ENCODE peak calls at places on chromosomes 4 and X, in five cellular contexts. One of them, this sample, is unnamed.
A peak's percentile ranks its signal among the peaks of the same experiment; 100 is the strongest.

GRCh38 chr4:177554966-177555574 is 112.8 kb upstream of the AGA start:
- DNase-seq in GM03348: peak; percentile 46
- DNase-seq in activated CD4-positive, alpha-beta T cell treated with anti-CD3 and anti-CD28 coated beads, Interleukin-2, amount 50 U/mL, for 1 hour: no peak
- DNase-seq in osteocyte: no peak
- DNase-seq in SW480: peak; percentile 8
- DNase-seq in this sample: no peak

GRCh38 chr4:8200302-8200975 is 1.3 kb downstream of the SH3TC1 start:
- DNase-seq in SW480: peak; percentile 64
- DNase-seq in GM03348: no peak
- DNase-seq in osteocyte: no peak
- DNase-seq in activated CD4-positive, alpha-beta T cell treated with anti-CD3 and anti-CD28 coated beads, Interleukin-2, amount 50 U/mL, for 1 hour: peak; percentile 56
- DNase-seq in this sample: no peak

GRCh38 chr4:181143241-181143854 is 1099.9 kb upstream of the TENM3 start:
- DNase-seq in SW480: peak; percentile 37
- DNase-seq in activated CD4-positive, alpha-beta T cell treated with anti-CD3 and anti-CD28 coated beads, Interleukin-2, amount 50 U/mL, for 1 hour: peak; percentile 66
- DNase-seq in GM03348: peak; percentile 72
- DNase-seq in osteocyte: peak; percentile 88
- DNase-seq in this sample: peak; percentile 42

GRCh38 chr4:157221426-157221894 is 932 bp downstream of the GRIA2 start:
- DNase-seq in GM03348: no peak
- DNase-seq in activated CD4-positive, alpha-beta T cell treated with anti-CD3 and anti-CD28 coated beads, Interleukin-2, amount 50 U/mL, for 1 hour: no peak
- DNase-seq in osteocyte: no peak
- DNase-seq in SW480: no peak
- DNase-seq in this sample: no peak

GRCh38 chr4:184282251-184282713 is 64.6 kb upstream of the ENPP6 start:
- DNase-seq in SW480: peak; percentile 47
- DNase-seq in osteocyte: no peak
- DNase-seq in activated CD4-positive, alpha-beta T cell treated with anti-CD3 and anti-CD28 coated beads, Interleukin-2, amount 50 U/mL, for 1 hour: peak; percentile 50
- DNase-seq in GM03348: no peak
- DNase-seq in this sample: no peak

GRCh38 chr4:112234952-112235609 is 3.5 kb downstream of the AP1AR start:
- DNase-seq in GM03348: peak; percentile 80
- DNase-seq in SW480: peak; percentile 63
- DNase-seq in activated CD4-positive, alpha-beta T cell treated with anti-CD3 and anti-CD28 coated beads, Interleukin-2, amount 50 U/mL, for 1 hour: peak; percentile 45
- DNase-seq in osteocyte: no peak
- DNase-seq in this sample: no peak

GRCh38 chrX:30659421-30659820 is 6.2 kb downstream of the GK start:
- DNase-seq in osteocyte: no peak
- DNase-seq in GM03348: peak; percentile 43
- DNase-seq in activated CD4-positive, alpha-beta T cell treated with anti-CD3 and anti-CD28 coated beads, Interleukin-2, amount 50 U/mL, for 1 hour: no peak
- DNase-seq in SW480: no peak
- DNase-seq in this sample: no peak

GRCh38 chr4:150244600-150244999 is 166.4 kb downstream of the DCLK2 start:
- DNase-seq in activated CD4-positive, alpha-beta T cell treated with anti-CD3 and anti-CD28 coated beads, Interleukin-2, amount 50 U/mL, for 1 hour: no peak
- DNase-seq in SW480: no peak
- DNase-seq in GM03348: peak; percentile 37
- DNase-seq in osteocyte: no peak
- DNase-seq in this sample: peak; percentile 50

GRCh38 chrX:48781705-48782104 is 4.7 kb upstream of the GATA1 start:
- DNase-seq in GM03348: no peak
- DNase-seq in osteocyte: no peak
- DNase-seq in activated CD4-positive, alpha-beta T cell treated with anti-CD3 and anti-CD28 coated beads, Interleukin-2, amount 50 U/mL, for 1 hour: no peak
- DNase-seq in SW480: no peak
- DNase-seq in this sample: no peak

GRCh38 chr4:76058888-76059426 is 15.6 kb upstream of the ART3 start:
- DNase-seq in activated CD4-positive, alpha-beta T cell treated with anti-CD3 and anti-CD28 coated beads, Interleukin-2, amount 50 U/mL, for 1 hour: no peak
- DNase-seq in SW480: no peak
- DNase-seq in GM03348: no peak
- DNase-seq in osteocyte: no peak
- DNase-seq in this sample: no peak

GRCh38 chrX:154749856-154750255 is 1.0 kb downstream of the GAB3 start:
- DNase-seq in GM03348: no peak
- DNase-seq in SW480: no peak
- DNase-seq in osteocyte: no peak
- DNase-seq in activated CD4-positive, alpha-beta T cell treated with anti-CD3 and anti-CD28 coated beads, Interleukin-2, amount 50 U/mL, for 1 hour: no peak
- DNase-seq in this sample: no peak

GRCh38 chr4:151967074-151967473 is 206.3 kb upstream of the GATB start:
- DNase-seq in activated CD4-positive, alpha-beta T cell treated with anti-CD3 and anti-CD28 coated beads, Interleukin-2, amount 50 U/mL, for 1 hour: no peak
- DNase-seq in SW480: no peak
- DNase-seq in osteocyte: no peak
- DNase-seq in GM03348: no peak
- DNase-seq in this sample: no peak

GRCh38 chrX:108126661-108127060 is 35.1 kb downstream of the ATG4A start:
- DNase-seq in osteocyte: no peak
- DNase-seq in activated CD4-positive, alpha-beta T cell treated with anti-CD3 and anti-CD28 coated beads, Interleukin-2, amount 50 U/mL, for 1 hour: no peak
- DNase-seq in GM03348: no peak
- DNase-seq in SW480: no peak
- DNase-seq in this sample: no peak

GRCh38 chrX:43224496-43224895 is 431.6 kb upstream of the MAOA start:
- DNase-seq in activated CD4-positive, alpha-beta T cell treated with anti-CD3 and anti-CD28 coated beads, Interleukin-2, amount 50 U/mL, for 1 hour: no peak
- DNase-seq in GM03348: no peak
- DNase-seq in osteocyte: no peak
- DNase-seq in SW480: no peak
- DNase-seq in this sample: no peak

GRCh38 chr4:61202100-61202637 is 2.0 kb downstream of the ADGRL3 start:
- DNase-seq in activated CD4-positive, alpha-beta T cell treated with anti-CD3 and anti-CD28 coated beads, Interleukin-2, amount 50 U/mL, for 1 hour: no peak
- DNase-seq in SW480: no peak
- DNase-seq in osteocyte: peak; percentile 84
- DNase-seq in GM03348: peak; percentile 18
- DNase-seq in this sample: no peak

GRCh38 chr4:76726631-76727030 is 171.3 kb downstream of the SOWAHB start:
- DNase-seq in activated CD4-positive, alpha-beta T cell treated with anti-CD3 and anti-CD28 coated beads, Interleukin-2, amount 50 U/mL, for 1 hour: no peak
- DNase-seq in SW480: no peak
- DNase-seq in osteocyte: no peak
- DNase-seq in GM03348: no peak
- DNase-seq in this sample: no peak

GRCh38 chrX:15790766-15791380 is 589 bp downstream of the ZRSR2 start:
- DNase-seq in GM03348: peak; percentile 3
- DNase-seq in osteocyte: no peak
- DNase-seq in activated CD4-positive, alpha-beta T cell treated with anti-CD3 and anti-CD28 coated beads, Interleukin-2, amount 50 U/mL, for 1 hour: no peak
- DNase-seq in SW480: no peak
- DNase-seq in this sample: no peak

GRCh38 chrX:41877167-41877566 is 46.2 kb downstream of the CASK start:
- DNase-seq in GM03348: no peak
- DNase-seq in osteocyte: no peak
- DNase-seq in activated CD4-positive, alpha-beta T cell treated with anti-CD3 and anti-CD28 coated beads, Interleukin-2, amount 50 U/mL, for 1 hour: no peak
- DNase-seq in SW480: no peak
- DNase-seq in this sample: no peak

GRCh38 chr4:8156617-8157016 is 2.0 kb downstream of the ABLIM2 start:
- DNase-seq in osteocyte: no peak
- DNase-seq in GM03348: no peak
- DNase-seq in SW480: peak; percentile 52
- DNase-seq in activated CD4-positive, alpha-beta T cell treated with anti-CD3 and anti-CD28 coated beads, Interleukin-2, amount 50 U/mL, for 1 hour: no peak
- DNase-seq in this sample: no peak

GRCh38 chr4:6747690-6748068 is 31.7 kb downstream of the BLOC1S4 start:
- DNase-seq in osteocyte: no peak
- DNase-seq in activated CD4-positive, alpha-beta T cell treated with anti-CD3 and anti-CD28 coated beads, Interleukin-2, amount 50 U/mL, for 1 hour: no peak
- DNase-seq in GM03348: no peak
- DNase-seq in SW480: no peak
- DNase-seq in this sample: peak; percentile 11

GRCh38 chrX:103565752-103566151 is 19.6 kb upstream of the TCEAL4 start:
- DNase-seq in GM03348: peak; percentile 31
- DNase-seq in activated CD4-positive, alpha-beta T cell treated with anti-CD3 and anti-CD28 coated beads, Interleukin-2, amount 50 U/mL, for 1 hour: no peak
- DNase-seq in osteocyte: no peak
- DNase-seq in SW480: no peak
- DNase-seq in this sample: no peak

GRCh38 chr4:41064953-41065352 is 149.4 kb downstream of the APBB2 start:
- DNase-seq in GM03348: no peak
- DNase-seq in osteocyte: no peak
- DNase-seq in SW480: no peak
- DNase-seq in activated CD4-positive, alpha-beta T cell treated with anti-CD3 and anti-CD28 coated beads, Interleukin-2, amount 50 U/mL, for 1 hour: no peak
- DNase-seq in this sample: no peak

GRCh38 chrX:40570346-40571093 is 10.2 kb upstream of the ATP6AP2 start:
- DNase-seq in SW480: no peak
- DNase-seq in osteocyte: no peak
- DNase-seq in activated CD4-positive, alpha-beta T cell treated with anti-CD3 and anti-CD28 coated beads, Interleukin-2, amount 50 U/mL, for 1 hour: no peak
- DNase-seq in GM03348: no peak
- DNase-seq in this sample: no peak

GRCh38 chrX:115372026-115372610 is 82.6 kb downstream of the LUZP4 start:
- DNase-seq in osteocyte: no peak
- DNase-seq in GM03348: peak; percentile 61
- DNase-seq in SW480: no peak
- DNase-seq in activated CD4-positive, alpha-beta T cell treated with anti-CD3 and anti-CD28 coated beads, Interleukin-2, amount 50 U/mL, for 1 hour: no peak
- DNase-seq in this sample: peak; percentile 58

GRCh38 chrX:9180623-9181022 is 146.7 kb upstream of the FAM9B start:
- DNase-seq in GM03348: no peak
- DNase-seq in SW480: no peak
- DNase-seq in osteocyte: no peak
- DNase-seq in activated CD4-positive, alpha-beta T cell treated with anti-CD3 and anti-CD28 coated beads, Interleukin-2, amount 50 U/mL, for 1 hour: no peak
- DNase-seq in this sample: no peak

GRCh38 chr4:69600013-69600412 is 39.4 kb downstream of the UGT2A2 start:
- DNase-seq in SW480: no peak
- DNase-seq in activated CD4-positive, alpha-beta T cell treated with anti-CD3 and anti-CD28 coated beads, Interleukin-2, amount 50 U/mL, for 1 hour: no peak
- DNase-seq in GM03348: no peak
- DNase-seq in osteocyte: no peak
- DNase-seq in this sample: no peak

GRCh38 chr4:26576171-26576829 is 7.6 kb upstream of the TBC1D19 start:
- DNase-seq in activated CD4-positive, alpha-beta T cell treated with anti-CD3 and anti-CD28 coated beads, Interleukin-2, amount 50 U/mL, for 1 hour: no peak
- DNase-seq in osteocyte: no peak
- DNase-seq in SW480: no peak
- DNase-seq in GM03348: peak; percentile 39
- DNase-seq in this sample: no peak

GRCh38 chrX:136812286-136812685 is 31.6 kb upstream of the ARHGEF6 start:
- DNase-seq in SW480: no peak
- DNase-seq in GM03348: peak; percentile 8
- DNase-seq in activated CD4-positive, alpha-beta T cell treated with anti-CD3 and anti-CD28 coated beads, Interleukin-2, amount 50 U/mL, for 1 hour: no peak
- DNase-seq in osteocyte: no peak
- DNase-seq in this sample: no peak

GRCh38 chrX:120672389-120672788 is 42.5 kb upstream of the C1GALT1C1 start:
- DNase-seq in SW480: no peak
- DNase-seq in GM03348: peak; percentile 27
- DNase-seq in activated CD4-positive, alpha-beta T cell treated with anti-CD3 and anti-CD28 coated beads, Interleukin-2, amount 50 U/mL, for 1 hour: no peak
- DNase-seq in osteocyte: no peak
- DNase-seq in this sample: no peak

GRCh38 chr4:121464854-121465253 is 84.0 kb upstream of the QRFPR start:
- DNase-seq in activated CD4-positive, alpha-beta T cell treated with anti-CD3 and anti-CD28 coated beads, Interleukin-2, amount 50 U/mL, for 1 hour: no peak
- DNase-seq in GM03348: no peak
- DNase-seq in osteocyte: no peak
- DNase-seq in SW480: no peak
- DNase-seq in this sample: no peak

GRCh38 chr4:74166135-74166534 is 8.2 kb downstream of the MTHFD2L start:
- DNase-seq in osteocyte: no peak
- DNase-seq in activated CD4-positive, alpha-beta T cell treated with anti-CD3 and anti-CD28 coated beads, Interleukin-2, amount 50 U/mL, for 1 hour: no peak
- DNase-seq in SW480: no peak
- DNase-seq in GM03348: no peak
- DNase-seq in this sample: no peak

GRCh38 chrX:46575991-46576392 is 2.4 kb downstream of the CHST7 start:
- DNase-seq in SW480: no peak
- DNase-seq in activated CD4-positive, alpha-beta T cell treated with anti-CD3 and anti-CD28 coated beads, Interleukin-2, amount 50 U/mL, for 1 hour: no peak
- DNase-seq in osteocyte: no peak
- DNase-seq in GM03348: peak; percentile 12
- DNase-seq in this sample: no peak

GRCh38 chr4:74671074-74671698 is 123.1 kb downstream of the BTC start:
- DNase-seq in GM03348: peak; percentile 51
- DNase-seq in osteocyte: no peak
- DNase-seq in activated CD4-positive, alpha-beta T cell treated with anti-CD3 and anti-CD28 coated beads, Interleukin-2, amount 50 U/mL, for 1 hour: peak; percentile 42
- DNase-seq in SW480: peak; percentile 76
- DNase-seq in this sample: no peak

GRCh38 chrX:7711167-7711566 is 131.8 kb upstream of the VCX start:
- DNase-seq in GM03348: no peak
- DNase-seq in activated CD4-positive, alpha-beta T cell treated with anti-CD3 and anti-CD28 coated beads, Interleukin-2, amount 50 U/mL, for 1 hour: no peak
- DNase-seq in osteocyte: no peak
- DNase-seq in SW480: no peak
- DNase-seq in this sample: no peak

GRCh38 chrX:9928083-9928482 is 39.1 kb upstream of the CLDN34 start:
- DNase-seq in GM03348: no peak
- DNase-seq in osteocyte: no peak
- DNase-seq in activated CD4-positive, alpha-beta T cell treated with anti-CD3 and anti-CD28 coated beads, Interleukin-2, amount 50 U/mL, for 1 hour: no peak
- DNase-seq in SW480: no peak
- DNase-seq in this sample: peak; percentile 37

GRCh38 chr4:148795156-148795864 is 353.1 kb upstream of the NR3C2 start:
- DNase-seq in SW480: peak; percentile 9
- DNase-seq in osteocyte: no peak
- DNase-seq in activated CD4-positive, alpha-beta T cell treated with anti-CD3 and anti-CD28 coated beads, Interleukin-2, amount 50 U/mL, for 1 hour: no peak
- DNase-seq in GM03348: peak; percentile 13
- DNase-seq in this sample: no peak

GRCh38 chrX:38664285-38664684 is 102.9 kb downstream of the TSPAN7 start:
- DNase-seq in GM03348: peak; percentile 35
- DNase-seq in SW480: peak; percentile 76
- DNase-seq in activated CD4-positive, alpha-beta T cell treated with anti-CD3 and anti-CD28 coated beads, Interleukin-2, amount 50 U/mL, for 1 hour: no peak
- DNase-seq in osteocyte: no peak
- DNase-seq in this sample: no peak

GRCh38 chrX:111568356-111568755 is 56.9 kb downstream of the SERTM2 start:
- DNase-seq in SW480: peak; percentile 27
- DNase-seq in activated CD4-positive, alpha-beta T cell treated with anti-CD3 and anti-CD28 coated beads, Interleukin-2, amount 50 U/mL, for 1 hour: no peak
- DNase-seq in osteocyte: no peak
- DNase-seq in GM03348: peak; percentile 2
- DNase-seq in this sample: no peak